ENCODE peak calls at places on chromosomes 11 and 22, in six cellular contexts. Z, W, J, B, L and A are unnamed samples.

GRCh38 chr22:38989461-38989860 is 7.3 kb downstream of the APOBEC3B start:
- DNase-seq in Z (no peak), W (no peak), J (no peak), B (no peak), L (no peak), A (no peak)

GRCh38 chr11:36367806-36368680 is 72.0 kb downstream of the PRR5L start:
- DNase-seq in Z (no peak), W (no peak), J (no peak), B (no peak), L (no peak), A (no peak)

GRCh38 chr11:7538023-7538422 is 24.2 kb downstream of the PPFIBP2 start:
- DNase-seq in Z (no peak), W (no peak), J (no peak), B (peak; percentile 73), L (no peak), A (peak; percentile 36)

GRCh38 chr22:41446057-41446501 is 522 bp downstream of the TOB2 start:
- DNase-seq in Z (peak; percentile 52), W (no peak), J (peak; percentile 77), B (peak; percentile 76), L (no peak), A (peak; percentile 24)

GRCh38 chr11:12746593-12747097 is 72.4 kb downstream of the TEAD1 start:
- DNase-seq in Z (peak; percentile 17), W (peak; percentile 29), J (no peak), B (peak; percentile 77), L (peak; percentile 93), A (peak; percentile 70)

GRCh38 chr11:59767212-59767611 is 12.0 kb downstream of the STX3 start:
- DNase-seq in Z (no peak), W (no peak), J (no peak), B (no peak), L (no peak), A (no peak)

GRCh38 chr22:31346255-31346732 is at the start of gene PATZ1:
- DNase-seq in Z (peak; percentile 73), W (peak; percentile 91), J (peak; percentile 87), B (peak; percentile 91), L (peak; percentile 72), A (no peak)

GRCh38 chr22:31089101-31090100 is 8.3 kb downstream of the SMTN start:
- DNase-seq in Z (peak; percentile 36), W (no peak), J (no peak), B (peak; percentile 91), L (no peak), A (peak; percentile 5)

GRCh38 chr11:73185680-73186293 is 32.3 kb upstream of the P2RY2 start:
- DNase-seq in Z (no peak), W (no peak), J (no peak), B (peak; percentile 49), L (peak; percentile 69), A (no peak)

GRCh38 chr22:44668190-44668885 is 33.7 kb upstream of the PRR5 start:
- DNase-seq in Z (no peak), W (no peak), J (no peak), B (peak; percentile 64), L (no peak), A (peak; percentile 37)

GRCh38 chr22:49327411-49327810 is 500.3 kb downstream of the BRD1 start:
- DNase-seq in Z (no peak), W (no peak), J (no peak), B (no peak), L (no peak), A (no peak)

GRCh38 chr11:128506384-128506783 is 81.0 kb downstream of the ETS1 start:
- DNase-seq in Z (no peak), W (no peak), J (no peak), B (no peak), L (no peak), A (no peak)

GRCh38 chr11:94593030-94593429 is 25.9 kb downstream of the PIWIL4 start:
- DNase-seq in Z (no peak), W (no peak), J (no peak), B (no peak), L (peak; percentile 72), A (no peak)

GRCh38 chr22:17120711-17121234 is 387 bp downstream of the TMEM121B start:
- DNase-seq in Z (no peak), W (no peak), J (no peak), B (no peak), L (no peak), A (no peak)

GRCh38 chr11:128379587-128380279 is 207.6 kb downstream of the ETS1 start:
- DNase-seq in Z (no peak), W (no peak), J (no peak), B (no peak), L (no peak), A (no peak)

GRCh38 chr22:28728621-28729313 is 12.9 kb downstream of the CHEK2 start:
- DNase-seq in Z (no peak), W (no peak), J (no peak), B (no peak), L (no peak), A (no peak)

GRCh38 chr11:82927264-82927880 is 25.8 kb downstream of the DDIAS start:
- DNase-seq in Z (no peak), W (peak; percentile 43), J (no peak), B (no peak), L (peak; percentile 64), A (no peak)

GRCh38 chr11:133072858-133073582 is 459.3 kb downstream of the OPCML start:
- DNase-seq in Z (no peak), W (no peak), J (no peak), B (no peak), L (no peak), A (no peak)

GRCh38 chr11:133072366-133072765 is 459.9 kb downstream of the OPCML start:
- DNase-seq in Z (no peak), W (no peak), J (no peak), B (no peak), L (no peak), A (no peak)

GRCh38 chr11:133075351-133075750 is 456.9 kb downstream of the OPCML start:
- DNase-seq in Z (no peak), W (no peak), J (no peak), B (no peak), L (no peak), A (no peak)

GRCh38 chr11:133070053-133070713 is 462.1 kb downstream of the OPCML start:
- DNase-seq in Z (no peak), W (no peak), J (no peak), B (no peak), L (no peak), A (no peak)

DNA sequence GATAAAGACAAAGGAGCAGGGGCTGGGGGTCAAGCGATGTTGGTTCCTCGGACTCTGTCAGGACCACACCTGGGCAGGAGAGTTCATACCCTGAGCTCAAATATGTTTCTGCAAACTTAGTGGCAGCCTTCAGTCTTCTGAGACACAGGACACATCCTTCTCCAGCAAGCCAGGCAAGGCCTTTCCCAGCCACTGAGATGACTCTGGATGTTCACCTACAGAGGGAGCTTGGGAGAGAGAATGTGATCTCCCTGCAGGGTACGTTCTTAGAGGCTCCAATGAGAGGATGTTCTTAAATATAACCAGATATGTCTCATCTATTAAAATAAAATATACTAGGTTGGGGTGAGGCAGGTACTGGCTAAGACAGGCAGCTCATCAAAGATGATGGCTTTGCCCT is 461.5 kb downstream of the OPCML start:
- DNase-seq in Z (no peak), W (no peak), J (no peak), B (no peak), L (no peak), A (no peak)
- TF ChIP-seq CTCF in Z (no peak), W (no peak), J (no peak), B (no peak), L (no peak), A (no peak)

GRCh38 chr11:74444173-74444832 is 23.0 kb downstream of the KCNE3 start:
- DNase-seq in Z (peak; percentile 58), W (no peak), J (no peak), B (no peak), L (no peak), A (no peak)
- H3K9me3 ChIP-seq in Z (no peaks in the 10 kb centered on the region), W (no peaks in the 10 kb centered on the region), J (no peaks in the 10 kb centered on the region), B (no peaks in the 10 kb centered on the region), L (no peaks in the 10 kb centered on the region), A (no peaks in the 10 kb centered on the region)

GRCh38 chr11:28442113-28442512 is 333.9 kb downstream of the METTL15 start:
- DNase-seq in Z (no peak), W (no peak), J (no peak), B (no peak), L (no peak), A (no peak)
- H3K4me1 ChIP-seq in Z (no peaks in the 10 kb centered on the region), W (peaks cover 2% of the 10 kb centered on the region), J (no peaks in the 10 kb centered on the region), B (no peaks in the 10 kb centered on the region), L (peaks cover 2% of the 10 kb centered on the region), A (no peaks in the 10 kb centered on the region)

GRCh38 chr11:131025421-131026126 is 109.3 kb upstream of the SNX19 start:
- DNase-seq in Z (no peak), W (no peak), J (no peak), B (no peak), L (no peak), A (peak; percentile 14)

GRCh38 chr11:131027501-131027900 is 111.2 kb upstream of the SNX19 start:
- DNase-seq in Z (no peak), W (no peak), J (no peak), B (no peak), L (no peak), A (no peak)

DNA sequence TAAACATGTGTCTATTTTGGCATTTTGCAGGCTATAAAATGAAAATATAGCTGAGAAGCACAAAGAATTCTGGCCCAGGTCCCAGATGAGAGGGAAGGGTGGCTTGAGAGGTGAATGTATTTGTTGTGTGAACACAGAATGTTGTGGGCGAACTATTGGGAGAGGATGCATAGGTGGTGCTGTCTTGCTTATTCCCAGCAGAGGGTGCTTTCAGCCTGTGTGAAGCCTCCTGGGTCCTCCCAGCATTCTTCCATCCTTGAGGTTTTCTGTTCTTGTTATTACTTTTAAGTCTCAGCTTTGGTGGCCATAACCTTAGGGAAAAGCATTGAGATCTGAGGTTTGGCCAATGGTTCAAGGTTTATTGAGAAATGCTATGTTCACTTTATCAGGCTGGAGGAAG is 108.7 kb upstream of the SNX19 start:
- DNase-seq in Z (no peak), W (peak; percentile 5), J (no peak), B (no peak), L (peak; percentile 72), A (no peak)
- TF ChIP-seq CTCF in Z (no peak), W (peak; percentile 44), J (peak; percentile 12), B (no peak), L (peak; percentile 81), A (no peak)

DNA sequence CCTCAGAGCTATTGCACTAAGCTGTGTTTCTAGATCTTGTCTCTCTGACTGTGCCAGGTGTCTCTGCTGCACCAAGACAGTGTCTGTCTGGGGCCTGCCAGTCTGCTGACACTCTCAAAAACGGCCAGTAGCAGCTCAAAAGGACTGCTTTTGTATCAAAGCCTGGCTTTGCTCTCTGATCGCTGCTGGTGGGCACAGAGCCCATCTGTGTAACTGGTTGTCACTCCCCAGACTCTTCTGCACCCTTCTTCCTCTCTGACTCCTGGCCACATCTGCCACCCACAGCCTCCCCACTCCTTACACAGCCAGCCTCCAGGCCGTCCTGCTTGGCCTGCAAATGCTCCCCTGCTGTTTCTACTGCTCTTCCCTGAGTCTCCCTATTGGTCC is 26.5 kb downstream of the MED15 start:
- DNase-seq in Z (no peak), W (no peak), J (no peak), B (no peak), L (no peak), A (no peak)
- H3K9me3 ChIP-seq in Z (no peaks in the 10 kb centered on the region), W (no peaks in the 10 kb centered on the region), J (no peaks in the 10 kb centered on the region), B (no peaks in the 10 kb centered on the region), L (no peaks in the 10 kb centered on the region), A (no peaks in the 10 kb centered on the region)